ENCODE peak calls at places on chromosomes 4 and X, in five cellular contexts. E is neuronal stem cell, V is H1, L is mesenchymal stem cell, U is trophoblast cell. X is an unnamed sample.

GRCh38 chr4:7760706-7761105 is 179.0 kb downstream of the AFAP1 start:
- DNase-seq in L (no peak), V (no peak), E (no peak), U (no peak), X (no peak)

GRCh38 chr4:20984011-20984836 is 284.0 kb downstream of the PACRGL start:
- DNase-seq in E (peak; percentile 18), U (no peak), V (peak; percentile 72), L (no peak), X (peak; percentile 38)

GRCh38 chrX:143571521-143571920 is 54.2 kb upstream of the SPANXN3 start:
- DNase-seq in E (no peak), U (no peak), L (peak; percentile 26), V (no peak), X (no peak)

GRCh38 chr4:185811509-185812364 is at the start of gene SORBS2:
- DNase-seq in L (peak; percentile 41), U (no peak), V (no peak), E (no peak), X (no peak)

GRCh38 chrX:7111518-7111917 is 36.0 kb upstream of the STS start:
- DNase-seq in E (no peak), L (no peak), U (no peak), V (no peak), X (no peak)

GRCh38 chr4:98659106-98659592 is 738 bp upstream of the TSPAN5 start:
- DNase-seq in V (no peak), E (no peak), U (no peak), L (peak; percentile 66), X (peak; percentile 49)

GRCh38 chr4:122710434-122711308 is 21.8 kb upstream of the BBS12 start:
- DNase-seq in E (no peak), V (no peak), L (no peak), U (no peak), X (no peak)

GRCh38 chr4:91936301-91936700 is 367.5 kb upstream of the GRID2 start:
- DNase-seq in L (no peak), E (no peak), V (no peak), U (no peak), X (no peak)

GRCh38 chr4:94882756-94883155 is 125.0 kb downstream of the BMPR1B start:
- DNase-seq in V (no peak), E (no peak), L (no peak), U (no peak), X (no peak)

GRCh38 chr4:4642201-4643025 is 100.6 kb upstream of the STX18 start:
- DNase-seq in U (no peak), L (no peak), V (peak; percentile 52), E (no peak), X (no peak)

GRCh38 chrX:12118134-12118533 is 20.1 kb upstream of the FRMPD4 start:
- DNase-seq in U (peak; percentile 2), E (no peak), L (peak; percentile 14), V (no peak), X (no peak)

GRCh38 chr4:6275898-6276563 is 6.4 kb downstream of the WFS1 start:
- DNase-seq in E (no peak), L (no peak), V (no peak), U (no peak), X (no peak)

GRCh38 chrX:68196939-68197791 is 236.1 kb downstream of the OPHN1 start:
- DNase-seq in E (peak; percentile 35), L (peak; percentile 49), U (peak; percentile 8), V (peak; percentile 33), X (peak; percentile 37)

GRCh38 chrX:47244676-47245075 is 11.9 kb downstream of the USP11 start:
- DNase-seq in E (no peak), L (no peak), V (no peak), U (no peak), X (no peak)
- H2BK12ac ChIP-seq in E (no peak overlapping the region), L (no peak overlapping the region), V (no peak overlapping the region), U (no peak overlapping the region), X (no peak overlapping the region)

GRCh38 chr4:40626183-40626990 is 3.3 kb downstream of the RBM47 start:
- DNase-seq in L (peak; percentile 32), E (no peak), U (no peak), V (no peak), X (no peak)
- H3K4me1 ChIP-seq in L (peaks cover 10% of the 10 kb centered on the region), E (peaks cover 12% of the 10 kb centered on the region), U (peaks cover 7% of the 10 kb centered on the region), V (peaks cover 16% of the 10 kb centered on the region), X (peaks cover 24% of the 10 kb centered on the region)

GRCh38 chr4:41296995-41297394 is 40.3 kb downstream of the UCHL1 start:
- DNase-seq in L (peak; percentile 35), E (no peak), V (no peak), U (no peak), X (no peak)

GRCh38 chr4:41297832-41298231 is 41.1 kb downstream of the UCHL1 start:
- DNase-seq in L (no peak), U (no peak), V (no peak), E (no peak), X (no peak)

GRCh38 chr4:41303372-41304118 is 46.8 kb downstream of the UCHL1 start:
- DNase-seq in E (no peak), L (no peak), V (no peak), U (no peak), X (no peak)

GRCh38 chr4:41301137-41301536 is 44.4 kb downstream of the UCHL1 start:
- DNase-seq in E (no peak), L (no peak), V (no peak), U (no peak), X (no peak)

DNA sequence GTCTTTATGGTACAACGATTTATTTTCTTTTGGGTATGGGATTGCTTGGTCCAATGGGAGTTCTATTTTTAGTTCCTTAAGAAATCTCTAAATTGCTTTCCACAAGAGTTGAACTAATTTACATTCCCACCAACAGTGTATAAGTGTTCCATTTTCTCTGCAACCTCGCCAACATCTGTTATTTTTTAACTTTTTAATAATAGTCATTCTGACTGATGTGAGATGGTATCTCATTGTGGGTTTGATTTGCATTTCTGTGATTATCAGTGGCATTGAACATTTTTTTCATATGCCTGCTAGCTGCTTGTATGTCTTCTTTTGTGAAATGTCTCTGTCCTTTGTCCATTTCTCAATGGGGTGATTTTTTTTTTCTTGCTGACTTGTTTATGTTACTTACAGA is 42.8 kb downstream of the UCHL1 start:
- DNase-seq in L (peak; percentile 44), E (no peak), U (no peak), V (no peak), X (no peak)
- H3K9ac ChIP-seq in L (no peak overlapping the region), E (no peak overlapping the region), U (no peak overlapping the region), V (no peak overlapping the region), X (no peak overlapping the region)

DNA sequence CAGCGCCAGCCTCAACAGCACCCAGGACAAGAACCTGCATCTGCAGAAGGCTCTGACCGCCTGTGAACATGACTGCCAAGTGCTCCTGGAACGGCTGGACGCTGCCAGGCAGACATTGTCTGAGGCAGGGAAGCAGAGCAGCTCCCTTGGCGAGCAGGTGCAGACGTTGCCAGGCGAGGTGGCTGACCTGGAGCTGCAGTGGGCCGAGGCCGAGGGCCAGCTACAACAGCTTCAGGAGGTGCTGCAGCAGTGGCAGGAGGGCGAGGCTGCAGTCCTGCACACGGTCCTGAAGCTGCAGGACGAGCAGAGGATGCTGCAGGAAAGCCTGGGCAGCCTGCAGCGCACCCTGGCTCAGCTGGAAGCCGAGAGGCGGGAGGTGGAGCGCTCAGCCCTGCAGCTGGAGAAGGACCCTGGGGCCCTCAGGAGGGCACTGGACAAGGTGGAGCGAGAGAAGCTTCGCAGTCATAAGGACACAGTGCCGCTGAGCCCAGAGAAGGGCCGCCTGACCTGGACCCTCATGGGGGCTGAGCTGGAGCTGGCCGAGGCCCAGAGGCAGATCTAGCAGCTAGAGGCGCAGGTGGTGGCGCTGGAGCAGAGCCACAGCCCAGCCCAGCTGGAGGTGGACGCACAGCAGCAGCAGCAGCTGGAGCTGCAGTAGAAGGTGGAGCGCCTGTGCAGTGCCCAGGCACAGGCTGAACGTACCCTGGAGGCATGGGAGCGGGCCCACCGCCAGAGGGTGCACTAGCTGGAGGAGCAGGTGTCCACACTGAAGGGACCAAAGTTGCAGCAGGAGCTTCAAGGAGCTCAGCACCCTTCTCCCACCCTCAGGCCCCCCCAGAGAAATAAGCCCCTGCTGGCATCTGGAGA is 16.4 kb downstream of the SMIM10L2A start:
- DNase-seq in E (no peak), U (no peak), V (no peak), L (no peak), X (no peak)
- H2BK12ac ChIP-seq in E (no peak overlapping the region), U (no peak overlapping the region), V (no peak overlapping the region), L (no peak overlapping the region), X (no peak overlapping the region)

GRCh38 chrX:71623105-71623450 is 4.8 kb upstream of the CXCR3 start:
- DNase-seq in L (no peak), V (no peak), U (no peak), E (no peak), X (no peak)

GRCh38 chrX:71619193-71619592 is 882 bp upstream of the CXCR3 start:
- DNase-seq in U (no peak), L (no peak), V (no peak), E (no peak), X (no peak)

GRCh38 chrX:71622347-71623104 is 4.2 kb upstream of the CXCR3 start:
- DNase-seq in L (peak; percentile 64), V (peak; percentile 53), E (peak; percentile 4), U (no peak), X (peak; percentile 75)

GRCh38 chrX:71623714-71624113 is 5.4 kb upstream of the CXCR3 start:
- DNase-seq in V (no peak), U (no peak), L (no peak), E (no peak), X (no peak)

DNA sequence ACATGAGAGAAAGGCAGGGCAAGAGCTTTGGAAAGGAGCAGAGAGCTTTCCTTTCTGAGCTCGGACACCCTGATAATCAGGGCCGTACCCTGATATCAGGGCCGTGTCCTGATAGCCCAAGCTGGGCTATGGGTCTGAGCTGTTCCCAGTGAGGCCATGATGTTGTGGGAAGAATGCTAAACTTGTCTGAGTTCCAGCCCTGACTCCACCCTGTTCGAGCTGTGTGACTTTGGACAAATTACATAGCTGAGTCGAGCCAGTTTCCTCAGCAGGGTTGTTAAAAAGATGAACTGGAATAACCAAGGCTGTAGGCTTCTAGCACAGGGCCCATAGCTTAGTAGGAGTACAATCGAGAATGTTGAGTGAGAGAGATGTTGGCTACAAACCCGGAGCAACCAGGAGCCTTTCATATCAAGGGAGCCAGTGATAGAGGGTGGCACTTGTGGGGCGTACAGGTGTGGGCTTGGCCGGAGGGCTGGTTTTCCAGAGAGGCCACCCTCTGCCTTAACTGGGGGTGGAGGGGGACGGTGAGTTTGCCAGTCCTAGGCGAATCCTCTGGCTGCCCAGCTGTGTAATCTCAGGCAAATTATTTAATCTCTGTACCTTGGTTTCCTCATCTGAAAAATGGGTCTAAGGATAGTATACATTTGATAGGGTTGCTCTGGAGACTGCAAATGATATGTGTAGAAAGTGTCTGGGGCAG is 3.5 kb upstream of the CXCR3 start:
- DNase-seq in E (no peak), U (no peak), L (no peak), V (no peak), X (no peak)
- H3K4me1 ChIP-seq in E (no peaks in the 10 kb centered on the region), U (peaks cover 7% of the 10 kb centered on the region), L (peaks cover 10% of the 10 kb centered on the region), V (no peaks in the 10 kb centered on the region), X (no peaks in the 10 kb centered on the region)

GRCh38 chr4:15001248-15001824 is 945 bp upstream of the CPEB2 start:
- DNase-seq in E (peak; percentile 47), L (peak; percentile 94), U (peak; percentile 67), V (peak; percentile 56), X (no peak)
- H3K9ac ChIP-seq in E (no peak overlapping the region), L (peak overlapping the region; percentile 98), U (peak overlapping the region; percentile 82), V (no peak overlapping the region), X (no peak overlapping the region)

X was measured in H9.